ENCODE peak calls at places on chromosomes 5 and 9, in seven cellular contexts. M is ELR; Y is activated CD4-positive, alpha-beta T cell treated with anti-CD3 and anti-CD28 coated beads, Interleukin-2, amount 50 U/mL, for 24 hours; K is stimulated activated CD4-positive, alpha-beta T cell treated with anti-CD3 and anti-CD28 coated beads, Interleukin-1b, Interleukin-23, amount 100 ng/mL, for 4 hours; Z is Calu3; C is iPS DF 6.9; L is amygdala. A is an unnamed sample.

GRCh38 chr5:56530739-56531138 is 284.6 kb upstream of the MAP3K1 start:
- DNase-seq in M (no peak), Y (no peak), K (no peak), Z (no peak), C (no peak), L (no peak), A (no peak)

GRCh38 chr5:73186976-73187375 is 14.0 kb downstream of the TMEM174 start:
- DNase-seq in M (peak), Y (no peak), K (no peak), Z (no peak), C (no peak), L (no peak), A (no peak)

GRCh38 chr5:73747696-73748380 is 121.8 kb downstream of the ARHGEF28 start:
- DNase-seq in M (no peak), Y (no peak), K (no peak), Z (no peak), C (no peak), L (no peak), A (no peak)

GRCh38 chr9:6109571-6109970 is 94.1 kb upstream of the RANBP6 start:
- DNase-seq in M (peak), Y (no peak), K (no peak), Z (no peak), C (no peak), L (no peak), A (no peak)

GRCh38 chr5:147140558-147140957 is 94.3 kb upstream of the STK32A start:
- DNase-seq in M (no peak), Y (no peak), K (no peak), Z (no peak), C (no peak), L (no peak), A (no peak)

GRCh38 chr5:31113101-31113500 is 80.4 kb upstream of the CDH6 start:
- DNase-seq in M (no peak), Y (no peak), K (no peak), Z (no peak), C (no peak), L (no peak), A (no peak)

GRCh38 chr5:173925449-173926071 is 37.4 kb downstream of the CPEB4 start:
- DNase-seq in M (peak), Y (no peak), K (no peak), Z (peak), C (no peak), L (no peak), A (no peak)

GRCh38 chr5:75584641-75585040 is 26.6 kb upstream of the ANKDD1B start:
- DNase-seq in M (peak), Y (no peak), K (no peak), Z (no peak), C (no peak), L (no peak), A (no peak)

GRCh38 chr9:96219615-96220257 is 82.2 kb downstream of the HSD17B3 start:
- DNase-seq in M (peak), Y (no peak), K (peak), Z (no peak), C (peak), L (no peak), A (no peak)

GRCh38 chr9:113928269-113928668 is 52.2 kb downstream of the ZNF618 start:
- DNase-seq in M (no peak), Y (no peak), K (no peak), Z (no peak), C (no peak), L (no peak), A (no peak)

GRCh38 chr9:20242767-20243166 is 379.5 kb downstream of the MLLT3 start:
- DNase-seq in M (no peak), Y (no peak), K (no peak), Z (no peak), C (no peak), L (no peak), A (no peak)

GRCh38 chr9:86867658-86868313 is 79.5 kb downstream of the GAS1 start:
- DNase-seq in M (no peak), Y (no peak), K (no peak), Z (no peak), C (no peak), L (no peak), A (no peak)

GRCh38 chr9:110337727-110338522 is at the start of gene TXNDC8:
- DNase-seq in M (no peak), Y (no peak), K (no peak), Z (no peak), C (no peak), L (no peak), A (no peak)

GRCh38 chr9:32581512-32582143 is 8.7 kb upstream of the NDUFB6 start:
- DNase-seq in M (peak), Y (no peak), K (no peak), Z (peak), C (no peak), L (no peak), A (no peak)

GRCh38 chr5:90558344-90559192 is at the start of gene ADGRV1:
- DNase-seq in M (peak), Y (no peak), K (no peak), Z (peak), C (peak), L (peak), A (peak)

GRCh38 chr9:26856413-26857032 is 36.1 kb downstream of the CAAP1 start:
- DNase-seq in M (peak), Y (no peak), K (no peak), Z (peak), C (peak), L (no peak), A (no peak)

GRCh38 chr5:16870878-16871277 is 65.2 kb downstream of the MYO10 start:
- DNase-seq in M (no peak), Y (no peak), K (no peak), Z (no peak), C (no peak), L (no peak), A (no peak)

GRCh38 chr5:66362021-66362420 is 217.9 kb downstream of the SREK1 start:
- DNase-seq in M (no peak), Y (no peak), K (no peak), Z (no peak), C (no peak), L (no peak), A (no peak)

GRCh38 chr5:173326501-173326960 is 1.7 kb downstream of the STC2 start:
- DNase-seq in M (peak), Y (no peak), K (no peak), Z (peak), C (no peak), L (no peak), A (no peak)

GRCh38 chr9:133759146-133759900 is 21.2 kb upstream of the SARDH start:
- DNase-seq in M (no peak), Y (no peak), K (no peak), Z (no peak), C (no peak), L (no peak), A (no peak)

GRCh38 chr5:150523472-150524350 is 15.8 kb downstream of the NDST1 start:
- DNase-seq in M (peak), Y (no peak), K (no peak), Z (peak), C (peak), L (peak), A (peak)

GRCh38 chr5:157059093-157059539 is at the start of gene HAVCR1:
- DNase-seq in M (no peak), Y (no peak), K (no peak), Z (peak), C (no peak), L (no peak), A (no peak)

GRCh38 chr5:102582706-102583105 is 83.9 kb upstream of the SLCO6A1 start:
- DNase-seq in M (peak), Y (no peak), K (no peak), Z (no peak), C (no peak), L (no peak), A (no peak)

GRCh38 chr5:36060516-36060885 is 6.2 kb downstream of the UGT3A2 start:
- DNase-seq in M (peak), Y (no peak), K (no peak), Z (no peak), C (no peak), L (no peak), A (no peak)

GRCh38 chr9:35673132-35673997 is at the start of gene CA9:
- DNase-seq in M (no peak), Y (no peak), K (no peak), Z (no peak), C (no peak), L (no peak), A (no peak)

GRCh38 chr5:59819806-59820205 is 73.7 kb downstream of the PDE4D start:
- DNase-seq in M (peak), Y (no peak), K (no peak), Z (no peak), C (no peak), L (no peak), A (no peak)

GRCh38 chr9:75226403-75227139 is 138.3 kb downstream of the OSTF1 start:
- DNase-seq in M (no peak), Y (no peak), K (no peak), Z (no peak), C (no peak), L (no peak), A (no peak)

GRCh38 chr5:9545959-9546851 is at the start of gene SEMA5A:
- DNase-seq in M (peak), Y (no peak), K (no peak), Z (no peak), C (peak), L (peak), A (no peak)

A was measured in nucleus accumbens.